ENCODE peak calls at places on chromosomes 4 and X, in ten cellular contexts. P is HFF-Myc; F is transverse colon; S is iris pigment epithelial cell; K is EH; X is MV-4-11; T is HEK293T; C is AG09309; Z is hypothalamus; W is activated naive CD8-positive, alpha-beta T cell treated with anti-CD3 and anti-CD28 coated beads, Interleukin-2, amount 50 U/mL, for 24 hours. G is an unnamed sample.

GRCh38 chr4:39308576-39308975 is 57.6 kb downstream of the RFC1 start:
- DNase-seq in T (no peak), P (no peak), C (no peak), F (no peak), Z (no peak), W (no peak), S (no peak), X (no peak), K (peak), G (no peak)

GRCh38 chr4:4439782-4440181 is 52.9 kb downstream of the NSG1 start:
- DNase-seq in P (no peak), F (no peak), C (no peak), K (no peak), X (no peak), S (peak), W (no peak), T (no peak), Z (no peak), G (no peak)

GRCh38 chrX:14476169-14476568 is 53.2 kb upstream of the GLRA2 start:
- DNase-seq in S (no peak), F (no peak), K (no peak), P (no peak), C (no peak), W (no peak), T (no peak), X (no peak), Z (no peak), G (no peak)

GRCh38 chr4:169279111-169279510 is 8.4 kb upstream of the SH3RF1 start:
- DNase-seq in W (no peak), S (no peak), X (no peak), T (no peak), K (peak), P (no peak), Z (no peak), C (no peak), F (no peak), G (no peak)

GRCh38 chr4:145734051-145734450 is 54.1 kb downstream of the C4orf51 start:
- DNase-seq in W (no peak), F (no peak), K (no peak), C (no peak), Z (no peak), X (no peak), S (peak), P (no peak), T (no peak), G (no peak)

GRCh38 chrX:17459008-17459407 is 84.0 kb downstream of the NHS start:
- DNase-seq in W (no peak), Z (no peak), X (no peak), C (peak), K (peak), F (no peak), P (peak), S (peak), T (no peak), G (no peak)

GRCh38 chr4:168811793-168812651 is 198.0 kb downstream of the CBR4 start:
- DNase-seq in C (no peak), P (peak), K (peak), F (no peak), W (no peak), T (no peak), Z (no peak), S (peak), X (no peak), G (no peak)

GRCh38 chrX:153867139-153867538 is 18.8 kb downstream of the L1CAM start:
- DNase-seq in K (no peak), S (no peak), W (no peak), T (no peak), P (no peak), X (no peak), F (no peak), Z (no peak), C (no peak), G (no peak)

GRCh38 chrX:97267376-97267775 is 383.7 kb downstream of the RPA4 start:
- DNase-seq in C (no peak), Z (no peak), F (no peak), X (no peak), P (no peak), S (no peak), W (no peak), T (no peak), K (peak), G (no peak)

GRCh38 chr4:117983541-117984451 is 50.5 kb upstream of the NDST3 start:
- DNase-seq in S (peak), X (peak), F (no peak), Z (no peak), T (no peak), C (no peak), W (no peak), K (peak), P (peak), G (no peak)

GRCh38 chrX:13085533-13085932 is 41.1 kb upstream of the FAM9C start:
- DNase-seq in C (no peak), Z (no peak), F (no peak), S (no peak), X (no peak), K (no peak), W (peak), P (no peak), T (no peak), G (no peak)

GRCh38 chr4:42278709-42279324 is 118.5 kb upstream of the SHISA3 start:
- DNase-seq in K (no peak), Z (no peak), W (no peak), F (no peak), P (no peak), C (no peak), T (no peak), X (peak), S (no peak), G (no peak)

GRCh38 chrX:12974217-12974796 is 603 bp upstream of the TMSB4X start:
- DNase-seq in S (peak), Z (peak), W (peak), F (peak), P (no peak), T (no peak), C (no peak), K (peak), X (peak), G (no peak)

GRCh38 chrX:115344885-115345653 is 55.6 kb downstream of the LUZP4 start:
- DNase-seq in C (peak), K (peak), X (peak), W (no peak), P (peak), S (peak), F (peak), Z (peak), T (peak), G (no peak)

GRCh38 chr4:32735856-32736590 is 2015.9 kb downstream of the PCDH7 start:
- DNase-seq in S (no peak), C (no peak), X (no peak), W (no peak), P (no peak), F (no peak), T (no peak), Z (no peak), K (no peak), G (no peak)

GRCh38 chr4:174681723-174682300 is 147.2 kb downstream of the GLRA3 start:
- DNase-seq in P (no peak), C (peak), S (peak), W (no peak), Z (no peak), K (peak), X (no peak), F (no peak), T (no peak), G (no peak)

GRCh38 chr4:14308229-14308651 is 680.7 kb upstream of the BOD1L1 start:
- DNase-seq in T (no peak), X (no peak), C (no peak), P (no peak), W (no peak), F (no peak), Z (no peak), S (no peak), K (no peak), G (no peak)

GRCh38 chr4:184514121-184514988 is 40.0 kb upstream of the IRF2 start:
- DNase-seq in C (peak), K (peak), F (peak), T (no peak), W (peak), P (peak), X (peak), S (peak), Z (no peak), G (peak)

GRCh38 chr4:12729384-12729783 is 754.8 kb downstream of the RAB28 start:
- DNase-seq in C (no peak), Z (no peak), W (no peak), S (peak), P (peak), K (peak), T (peak), F (no peak), X (no peak), G (no peak)

G was measured in SIG-M5.